ENCODE peak calls at places on chromosomes 6 and 20, in four cellular contexts. E is cardiac fibroblast; A is left lung; D is stimulated activated CD4-positive, alpha-beta T cell treated with anti-CD3 and anti-CD28 coated beads, TNF-alpha, amount 100 ng/mL, for 24 hours. H is an unnamed sample.
A peak's percentile ranks its signal among the peaks of the same experiment; 100 is the strongest.

GRCh38 chr6:34383171-34383631 is 9.3 kb downstream of the NUDT3 start:
- DNase-seq in E (peak; percentile 74), A (no peak), D (no peak), H (no peak)

GRCh38 chr6:154888426-154888825 is 106.7 kb upstream of the TIAM2 start:
- DNase-seq in E (no peak), A (no peak), D (no peak), H (no peak)

GRCh38 chr6:15521516-15521915 is 141.3 kb downstream of the DTNBP1 start:
- DNase-seq in E (no peak), A (no peak), D (no peak), H (no peak)

GRCh38 chr6:156427345-156427744 is 349.8 kb upstream of the ARID1B start:
- DNase-seq in E (peak; percentile 68), A (no peak), D (no peak), H (peak; percentile 74)

GRCh38 chr6:158021376-158021775 is 39.7 kb downstream of the SYNJ2 start:
- DNase-seq in E (no peak), A (peak; percentile 57), D (no peak), H (no peak)

GRCh38 chr20:43383026-43383795 is 74.5 kb upstream of the SRSF6 start:
- DNase-seq in E (peak; percentile 48), A (no peak), D (no peak), H (no peak)

GRCh38 chr6:145244712-145245111 is 490.6 kb downstream of the EPM2A start:
- DNase-seq in E (peak; percentile 4), A (no peak), D (no peak), H (no peak)

GRCh38 chr6:134787261-134787871 is 162.5 kb downstream of the ALDH8A1 start:
- DNase-seq in E (peak; percentile 26), A (no peak), D (no peak), H (no peak)

GRCh38 chr6:69693749-69694148 is 103.1 kb downstream of the LMBRD1 start:
- DNase-seq in E (no peak), A (no peak), D (no peak), H (no peak)

GRCh38 chr6:53999088-53999755 is 112.0 kb upstream of the MLIP start:
- DNase-seq in E (no peak), A (peak; percentile 32), D (no peak), H (no peak)

GRCh38 chr20:56368351-56369134 is 9.8 kb downstream of the FAM210B start:
- DNase-seq in E (no peak), A (no peak), D (no peak), H (no peak)

GRCh38 chr20:62484478-62484877 is 8.7 kb upstream of the GATA5 start:
- DNase-seq in E (no peak), A (no peak), D (no peak), H (no peak)

GRCh38 chr6:17054647-17055046 is 47.2 kb upstream of the STMND1 start:
- DNase-seq in E (no peak), A (no peak), D (no peak), H (no peak)

GRCh38 chr20:30593572-30593971 is 663.9 kb upstream of the DEFB115 start:
- DNase-seq in E (no peak), A (peak; percentile 72), D (no peak), H (no peak)

GRCh38 chr20:41750137-41750536 is 132.0 kb upstream of the CHD6 start:
- DNase-seq in E (no peak), A (no peak), D (no peak), H (no peak)

GRCh38 chr6:83883240-83883639 is 23.8 kb downstream of the CYB5R4 start:
- DNase-seq in E (no peak), A (no peak), D (no peak), H (no peak)

GRCh38 chr6:31903957-31904356 is 2.1 kb upstream of the ZBTB12 start:
- DNase-seq in E (peak; percentile 61), A (no peak), D (no peak), H (no peak)

GRCh38 chr6:28446818-28447511 is 3.7 kb upstream of the ZSCAN23 start:
- DNase-seq in E (peak; percentile 4), A (peak; percentile 73), D (no peak), H (no peak)

GRCh38 chr6:27592481-27593199 is 119.7 kb upstream of the ZNF184 start:
- DNase-seq in E (peak; percentile 63), A (no peak), D (no peak), H (peak; percentile 77)

GRCh38 chr6:71977860-71978259 is 91.5 kb downstream of the RIMS1 start:
- DNase-seq in E (no peak), A (no peak), D (no peak), H (no peak)

GRCh38 chr6:75467284-75467683 is 26.3 kb downstream of the FILIP1 start:
- DNase-seq in E (no peak), A (no peak), D (no peak), H (no peak)

GRCh38 chr6:154402081-154402780 is 45.6 kb upstream of the IPCEF1 start:
- DNase-seq in E (no peak), A (no peak), D (no peak), H (no peak)

GRCh38 chr6:35610830-35611229 is 77.9 kb downstream of the FKBP5 start:
- DNase-seq in E (no peak), A (no peak), D (no peak), H (no peak)

GRCh38 chr20:330233-331149 is 5.1 kb downstream of the SOX12 start:
- DNase-seq in E (peak; percentile 80), A (no peak), D (no peak), H (no peak)

GRCh38 chr20:61877331-61877730 is 188.3 kb downstream of the TAF4 start:
- DNase-seq in E (no peak), A (peak; percentile 51), D (no peak), H (no peak)

GRCh38 chr6:148720371-148720770 is 26.5 kb upstream of the UST start:
- DNase-seq in E (peak; percentile 59), A (no peak), D (no peak), H (no peak)

GRCh38 chr20:38126146-38126912 is 38.7 kb downstream of the TGM2 start:
- DNase-seq in E (peak; percentile 34), A (peak; percentile 51), D (no peak), H (no peak)

GRCh38 chr20:54470697-54471096 is 4.7 kb upstream of the DOK5 start:
- DNase-seq in E (no peak), A (no peak), D (no peak), H (no peak)

GRCh38 chr20:13478366-13478765 is 160.4 kb downstream of the TASP1 start:
- DNase-seq in E (no peak), A (no peak), D (no peak), H (no peak)

GRCh38 chr6:78701407-78701806 is 165.9 kb upstream of the IRAK1BP1 start:
- DNase-seq in E (no peak), A (no peak), D (no peak), H (peak; percentile 4)

GRCh38 chr6:31586596-31586995 is 519 bp downstream of the LST1 start:
- DNase-seq in E (no peak), A (peak; percentile 82), D (no peak), H (no peak)

GRCh38 chr20:43563429-43563828 is 4.6 kb downstream of the SGK2 start:
- DNase-seq in E (peak; percentile 48), A (no peak), D (no peak), H (no peak)

GRCh38 chr6:157550114-157550989 is 169.4 kb downstream of the ZDHHC14 start:
- DNase-seq in E (no peak), A (no peak), D (no peak), H (no peak)

GRCh38 chr6:42909835-42910234 is 6.0 kb upstream of the PTCRA start:
- DNase-seq in E (no peak), A (no peak), D (no peak), H (no peak)

GRCh38 chr20:41133709-41134361 is 3.5 kb upstream of the PLCG1 start:
- DNase-seq in E (no peak), A (no peak), D (peak; percentile 43), H (no peak)

GRCh38 chr6:33453361-33454008 is 891 bp upstream of the ZBTB9 start:
- DNase-seq in E (peak; percentile 14), A (no peak), D (no peak), H (no peak)

GRCh38 chr6:4589295-4589694 is 186.9 kb upstream of the CDYL start:
- DNase-seq in E (no peak), A (no peak), D (no peak), H (no peak)

GRCh38 chr6:95784869-95785268 is 207.5 kb downstream of the MANEA start:
- DNase-seq in E (no peak), A (no peak), D (no peak), H (no peak)

H was measured in HFF-Myc.